ENCODE peak calls at places on chromosomes 6 and 20, in nine cellular contexts. O is kidney epithelial cell, R is endothelial cell, D is omental fat pad, W is GM13976, A is A549, I is endodermal cell, V is adrenal gland, U is RWPE1. G is an unnamed sample.

GRCh38 chr20:36310215-36310981 is 4.3 kb downstream of the DLGAP4 start:
- DNase-seq in O (no peak), R (no peak), D (no peak), W (no peak), A (no peak), I (peak; percentile 16), V (peak; percentile 2), U (no peak), G (no peak)

GRCh38 chr6:156994215-156995076 is 217.3 kb downstream of the ARID1B start:
- DNase-seq in O (no peak), R (no peak), D (no peak), W (no peak), A (no peak), I (peak; percentile 49), V (no peak), U (no peak), G (no peak)

GRCh38 chr6:151121900-151122299 is 117.9 kb upstream of the AKAP12 start:
- DNase-seq in O (no peak), R (no peak), D (no peak), W (no peak), A (no peak), I (no peak), V (no peak), U (no peak), G (no peak)

GRCh38 chr6:146357578-146358340 is 185.9 kb upstream of the RAB32 start:
- DNase-seq in O (peak; percentile 42), R (no peak), D (no peak), W (no peak), A (peak; percentile 9), I (no peak), V (no peak), U (peak; percentile 48), G (no peak)

GRCh38 chr6:146337376-146337775 is 206.3 kb upstream of the RAB32 start:
- DNase-seq in O (no peak), R (no peak), D (no peak), W (no peak), A (no peak), I (no peak), V (no peak), U (no peak), G (no peak)

GRCh38 chr6:132527791-132528190 is 10.3 kb upstream of the TAAR9 start:
- DNase-seq in O (peak; percentile 29), R (no peak), D (no peak), W (no peak), A (no peak), I (no peak), V (no peak), U (peak; percentile 34), G (no peak)

GRCh38 chr6:2221724-2222274 is 23.6 kb downstream of the GMDS start:
- DNase-seq in O (no peak), R (no peak), D (no peak), W (peak; percentile 66), A (no peak), I (no peak), V (no peak), U (peak; percentile 21), G (no peak)

GRCh38 chr6:135675862-135676261 is 175.6 kb upstream of the PDE7B start:
- DNase-seq in O (no peak), R (peak; percentile 59), D (no peak), W (peak; percentile 16), A (peak; percentile 17), I (peak; percentile 72), V (no peak), U (peak; percentile 14), G (peak; percentile 17)

GRCh38 chr20:37344506-37345338 is 1.2 kb upstream of the SRC start:
- DNase-seq in O (peak; percentile 48), R (no peak), D (no peak), W (no peak), A (peak; percentile 68), I (peak; percentile 79), V (peak; percentile 16), U (no peak), G (no peak)

GRCh38 chr6:79671605-79672266 is 40.6 kb downstream of the SH3BGRL2 start:
- DNase-seq in O (peak; percentile 37), R (no peak), D (no peak), W (no peak), A (no peak), I (peak; percentile 55), V (no peak), U (peak; percentile 32), G (no peak)

GRCh38 chr6:15359335-15359862 is 113.5 kb downstream of the JARID2 start:
- DNase-seq in O (no peak), R (no peak), D (no peak), W (peak; percentile 49), A (no peak), I (no peak), V (no peak), U (no peak), G (no peak)

GRCh38 chr6:22205266-22205665 is 91.6 kb downstream of the PRL start:
- DNase-seq in O (no peak), R (no peak), D (no peak), W (no peak), A (no peak), I (no peak), V (no peak), U (no peak), G (no peak)

GRCh38 chr20:34389206-34389953 is 26.3 kb downstream of the ITCH start:
- DNase-seq in O (no peak), R (no peak), D (no peak), W (no peak), A (no peak), I (no peak), V (no peak), U (no peak), G (no peak)

DNA sequence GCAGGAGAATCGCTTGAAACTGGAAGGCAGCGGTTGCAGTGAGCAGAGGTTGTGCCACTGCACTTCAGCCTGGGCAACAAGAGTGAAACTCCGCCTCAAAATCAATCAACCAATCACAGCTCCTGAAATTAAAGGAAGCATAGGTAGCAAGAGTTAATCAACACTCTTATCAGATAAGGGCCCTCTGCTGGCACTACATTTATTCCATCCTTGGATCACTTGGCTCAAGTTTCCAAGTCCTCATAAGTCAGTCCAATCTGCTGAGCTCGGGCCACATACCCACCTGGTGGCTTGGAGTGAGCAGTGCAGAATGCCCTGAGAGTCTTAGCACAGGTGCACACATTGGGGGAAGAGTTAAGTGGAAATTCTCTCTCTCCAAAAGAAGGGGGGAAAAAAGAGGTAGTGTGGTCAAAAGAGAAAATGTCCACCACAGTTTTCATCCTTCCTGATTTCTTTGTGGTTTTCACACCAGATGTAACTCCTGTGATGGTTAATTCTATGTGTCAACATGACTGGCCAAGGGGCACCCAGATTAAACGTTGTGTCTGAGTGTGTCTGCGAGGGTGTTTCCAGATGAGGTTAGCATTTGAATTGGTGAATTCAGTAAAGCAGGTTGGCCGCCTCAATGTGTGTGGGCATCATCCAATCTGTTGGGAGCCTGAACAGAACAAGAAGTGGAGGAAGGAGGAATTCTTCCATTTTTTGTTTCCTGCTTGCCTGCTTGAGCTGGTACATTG is 14.2 kb upstream of the FAM8A1 start:
- DNase-seq in O (no peak), R (no peak), D (no peak), W (no peak), A (no peak), I (peak; percentile 74), V (no peak), U (peak; percentile 26), G (no peak)
- TF ChIP-seq CTCF in O (peak; percentile 36), R (no peak), D (no peak), W (no peak), A (no peak), I (peak; percentile 68), V (no peak), U (no peak), G (peak; percentile 27)

GRCh38 chr20:38599410-38599882 is 2.2 kb upstream of the ARHGAP40 start:
- DNase-seq in O (peak; percentile 41), R (no peak), D (no peak), W (no peak), A (no peak), I (peak; percentile 82), V (peak; percentile 52), U (peak; percentile 71), G (no peak)

GRCh38 chr20:38600057-38600456 is 1.6 kb upstream of the ARHGAP40 start:
- DNase-seq in O (no peak), R (no peak), D (no peak), W (no peak), A (no peak), I (no peak), V (no peak), U (no peak), G (no peak)

GRCh38 chr20:38603286-38603685 is 1.7 kb downstream of the ARHGAP40 start:
- DNase-seq in O (no peak), R (no peak), D (no peak), W (no peak), A (no peak), I (no peak), V (no peak), U (no peak), G (no peak)

GRCh38 chr20:38602185-38602581 is 574 bp downstream of the ARHGAP40 start:
- DNase-seq in O (no peak), R (no peak), D (no peak), W (no peak), A (no peak), I (peak; percentile 77), V (no peak), U (no peak), G (no peak)

DNA sequence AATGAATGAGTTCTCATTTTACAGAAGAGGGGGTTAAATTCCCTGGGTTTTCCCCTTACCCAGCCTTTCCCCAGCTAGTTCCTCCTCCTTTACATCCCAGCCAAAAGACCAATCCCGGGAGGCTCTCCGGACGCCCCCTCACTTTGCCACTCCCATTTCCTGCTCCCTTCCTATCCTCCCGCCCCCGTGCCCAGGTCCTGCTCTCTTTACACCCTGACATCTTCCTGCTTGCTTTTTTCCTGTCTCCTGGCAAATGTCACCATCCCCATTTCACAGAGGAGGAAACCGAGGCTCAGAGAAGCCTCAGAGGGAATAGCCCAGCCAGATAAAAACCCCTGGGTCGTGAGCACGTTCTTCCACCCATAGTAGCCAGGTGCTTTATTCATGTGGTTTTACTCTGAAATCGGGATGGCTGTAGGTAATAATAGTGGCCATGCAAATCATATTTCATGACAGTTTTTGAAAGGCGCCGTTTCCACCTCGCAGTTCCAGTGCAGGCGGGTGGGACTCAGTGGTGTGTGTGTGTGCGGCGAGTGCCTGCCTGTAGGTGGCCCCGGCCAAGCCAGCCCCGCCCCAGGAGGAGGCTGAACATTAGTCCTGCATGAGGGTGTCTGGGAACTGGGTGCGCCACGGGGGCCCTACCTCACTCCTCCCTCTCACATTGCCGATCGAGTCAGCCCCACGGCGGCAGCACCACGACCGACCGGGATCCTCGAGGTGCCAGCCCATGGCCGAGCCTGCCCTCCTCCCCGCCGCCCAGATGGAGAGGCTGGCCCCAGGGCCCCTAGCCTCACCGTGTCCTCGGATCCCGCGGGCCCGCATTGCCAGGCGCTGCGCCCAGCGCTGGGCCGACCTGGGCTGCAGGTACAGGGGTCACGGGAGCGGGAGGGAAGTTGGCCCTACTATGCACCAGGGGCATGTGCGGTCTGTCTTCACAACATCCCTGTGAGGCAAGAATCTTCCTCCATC is at the start of gene ARHGAP40:
- DNase-seq in O (no peak), R (peak; percentile 30), D (no peak), W (peak; percentile 72), A (no peak), I (peak; percentile 89), V (no peak), U (peak; percentile 80), G (no peak)
- TF ChIP-seq CTCF in O (peak; percentile 57), R (no peak), D (no peak), W (no peak), A (no peak), I (peak; percentile 69), V (no peak), U (no peak), G (peak; percentile 55)

GRCh38 chr6:57221936-57222683 is at the start of gene RAB23:
- DNase-seq in O (no peak), R (peak; percentile 91), D (peak; percentile 54), W (peak; percentile 91), A (peak; percentile 57), I (peak; percentile 96), V (peak; percentile 88), U (peak; percentile 90), G (peak; percentile 84)
- TF ChIP-seq CTCF in O (no peak), R (no peak), D (no peak), W (no peak), A (no peak), I (peak; percentile 52), V (no peak), U (no peak), G (no peak)

GRCh38 chr6:32255212-32256153 is 31.6 kb upstream of the NOTCH4 start:
- DNase-seq in O (peak; percentile 70), R (peak; percentile 60), D (peak; percentile 43), W (peak; percentile 73), A (peak; percentile 72), I (peak; percentile 92), V (peak; percentile 61), U (peak; percentile 86), G (peak; percentile 55)
- TF ChIP-seq CTCF in O (peak; percentile 91), R (peak; percentile 36), D (no peak), W (peak; percentile 63), A (peak; percentile 66), I (peak; percentile 92), V (peak; percentile 70), U (peak; percentile 69), G (peak; percentile 77)

G was measured in neural crest cell.